ENCODE peak calls at places on chromosome 7, in four cellular contexts. F is NCI-H2081, X is T follicular helper cell, J is AG08395. Q is an unnamed sample.

GRCh38 chr7:22137026-22137425 is 191.3 kb upstream of the CDCA7L start:
- DNase-seq in F (no peak), X (no peak), J (peak; percentile 19), Q (peak; percentile 57)

GRCh38 chr7:71349583-71350481 is 217.9 kb downstream of the GALNT17 start:
- DNase-seq in F (no peak), X (no peak), J (no peak), Q (no peak)

GRCh38 chr7:12130664-12131063 is 80.4 kb upstream of the TMEM106B start:
- DNase-seq in F (no peak), X (no peak), J (no peak), Q (peak; percentile 91)

GRCh38 chr7:37267251-37267650 is 181.4 kb downstream of the ELMO1 start:
- DNase-seq in F (no peak), X (no peak), J (no peak), Q (no peak)

GRCh38 chr7:57641521-57642067 is 191.6 kb downstream of the ZNF716 start:
- DNase-seq in F (no peak), X (no peak), J (no peak), Q (no peak)

GRCh38 chr7:133230591-133231194 is 22.2 kb upstream of the EXOC4 start:
- DNase-seq in F (peak; percentile 66), X (peak; percentile 22), J (peak; percentile 57), Q (peak; percentile 55)

GRCh38 chr7:136171233-136171632 is 194.1 kb upstream of the MTPN start:
- DNase-seq in F (no peak), X (no peak), J (no peak), Q (no peak)

GRCh38 chr7:116702046-116702445 is 30.1 kb downstream of the MET start:
- DNase-seq in F (peak; percentile 27), X (no peak), J (no peak), Q (no peak)

GRCh38 chr7:91657386-91658120 is 222.9 kb downstream of the MTERF1 start:
- DNase-seq in F (no peak), X (no peak), J (peak; percentile 74), Q (peak; percentile 84)

GRCh38 chr7:42012786-42013360 is 224.1 kb downstream of the GLI3 start:
- DNase-seq in F (no peak), X (no peak), J (no peak), Q (peak; percentile 36)

GRCh38 chr7:157309990-157310668 is 26.7 kb upstream of the DNAJB6 start:
- DNase-seq in F (no peak), X (no peak), J (peak; percentile 94), Q (peak; percentile 78)

GRCh38 chr7:140726304-140726703 is 29.8 kb downstream of the NDUFB2 start:
- DNase-seq in F (no peak), X (no peak), J (peak; percentile 26), Q (peak; percentile 55)

GRCh38 chr7:74572301-74573090 is 85.0 kb upstream of the GTF2I start:
- DNase-seq in F (no peak), X (no peak), J (no peak), Q (no peak)

GRCh38 chr7:1046722-1047679 is 2.7 kb downstream of the GPR146 start:
- DNase-seq in F (no peak), X (peak; percentile 55), J (no peak), Q (no peak)

GRCh38 chr7:157611341-157611740 is 274.5 kb downstream of the DNAJB6 start:
- DNase-seq in F (no peak), X (no peak), J (no peak), Q (no peak)

GRCh38 chr7:151626422-151627115 is 106.9 kb upstream of the RHEB start:
- DNase-seq in F (peak; percentile 55), X (no peak), J (peak; percentile 22), Q (peak; percentile 67)

GRCh38 chr7:117004899-117005298 is 51.6 kb downstream of the ST7 start:
- DNase-seq in F (no peak), X (no peak), J (no peak), Q (no peak)

GRCh38 chr7:29987821-29988317 is 1.7 kb downstream of the SCRN1 start:
- DNase-seq in F (peak; percentile 47), X (no peak), J (peak; percentile 84), Q (peak; percentile 95)

GRCh38 chr7:90850516-90850915 is 254.4 kb downstream of the CDK14 start:
- DNase-seq in F (no peak), X (no peak), J (no peak), Q (no peak)